ENCODE peak calls at places on chromosomes 7 and 10, in five cellular contexts. One of them, this sample, is unnamed.
A peak's percentile ranks its signal among the peaks of the same experiment; 100 is the strongest.

GRCh38 chr10:89062861-89063260 is 72.3 kb downstream of the FAS start:
- DNase-seq in aorta: peak; percentile 83
- DNase-seq in kidney glomerular epithelial cell: no peak
- DNase-seq in AG04449: no peak
- DNase-seq in posterior vena cava: peak; percentile 83
- DNase-seq in this sample: no peak

GRCh38 chr7:23347682-23348180 is 48.6 kb downstream of the MALSU1 start:
- DNase-seq in AG04449: peak; percentile 60
- DNase-seq in posterior vena cava: no peak
- DNase-seq in aorta: no peak
- DNase-seq in kidney glomerular epithelial cell: peak; percentile 15
- DNase-seq in this sample: peak; percentile 88

GRCh38 chr7:78018541-78019456 is 220.2 kb downstream of the PHTF2 start:
- DNase-seq in aorta: no peak
- DNase-seq in kidney glomerular epithelial cell: peak; percentile 38
- DNase-seq in posterior vena cava: peak; percentile 84
- DNase-seq in AG04449: no peak
- DNase-seq in this sample: peak; percentile 51

GRCh38 chr7:12706900-12707536 is 19.6 kb downstream of the ARL4A start:
- DNase-seq in kidney glomerular epithelial cell: peak; percentile 19
- DNase-seq in posterior vena cava: no peak
- DNase-seq in AG04449: no peak
- DNase-seq in aorta: no peak
- DNase-seq in this sample: no peak

GRCh38 chr7:102431617-102432298 is 1.6 kb upstream of the ORAI2 start:
- DNase-seq in posterior vena cava: no peak
- DNase-seq in kidney glomerular epithelial cell: peak; percentile 75
- DNase-seq in aorta: no peak
- DNase-seq in AG04449: no peak
- DNase-seq in this sample: peak; percentile 86

GRCh38 chr10:99779335-99779734 is 3.1 kb upstream of the ABCC2 start:
- DNase-seq in AG04449: no peak
- DNase-seq in aorta: no peak
- DNase-seq in posterior vena cava: no peak
- DNase-seq in kidney glomerular epithelial cell: peak; percentile 59
- DNase-seq in this sample: peak; percentile 80

GRCh38 chr10:62540389-62540788 is 166.2 kb downstream of the ZNF365 start:
- DNase-seq in AG04449: no peak
- DNase-seq in aorta: no peak
- DNase-seq in posterior vena cava: no peak
- DNase-seq in kidney glomerular epithelial cell: no peak
- DNase-seq in this sample: no peak

GRCh38 chr7:128424936-128425335 is 15.2 kb upstream of the IMPDH1 start:
- DNase-seq in aorta: no peak
- DNase-seq in posterior vena cava: no peak
- DNase-seq in AG04449: no peak
- DNase-seq in kidney glomerular epithelial cell: no peak
- DNase-seq in this sample: no peak

GRCh38 chr7:142777318-142777717 is 6.5 kb downstream of the PRSS2 start:
- DNase-seq in aorta: no peak
- DNase-seq in AG04449: no peak
- DNase-seq in posterior vena cava: no peak
- DNase-seq in kidney glomerular epithelial cell: no peak
- DNase-seq in this sample: no peak

GRCh38 chr10:78578929-78579328 is 489.8 kb upstream of the ZMIZ1 start:
- DNase-seq in AG04449: no peak
- DNase-seq in kidney glomerular epithelial cell: no peak
- DNase-seq in posterior vena cava: no peak
- DNase-seq in aorta: no peak
- DNase-seq in this sample: no peak

GRCh38 chr7:141460781-141461715 is 90.2 kb upstream of the AGK start:
- DNase-seq in kidney glomerular epithelial cell: no peak
- DNase-seq in posterior vena cava: peak; percentile 40
- DNase-seq in AG04449: no peak
- DNase-seq in aorta: no peak
- DNase-seq in this sample: no peak

GRCh38 chr7:40839881-40840280 is 705.1 kb downstream of the SUGCT start:
- DNase-seq in kidney glomerular epithelial cell: peak; percentile 25
- DNase-seq in posterior vena cava: no peak
- DNase-seq in aorta: no peak
- DNase-seq in AG04449: no peak
- DNase-seq in this sample: peak; percentile 61

GRCh38 chr10:128519581-128519980 is 393.4 kb upstream of the MKI67 start:
- DNase-seq in posterior vena cava: no peak
- DNase-seq in AG04449: no peak
- DNase-seq in aorta: no peak
- DNase-seq in kidney glomerular epithelial cell: no peak
- DNase-seq in this sample: no peak

GRCh38 chr10:35781643-35782035 is 139.5 kb upstream of the FZD8 start:
- DNase-seq in kidney glomerular epithelial cell: no peak
- DNase-seq in posterior vena cava: no peak
- DNase-seq in aorta: no peak
- DNase-seq in AG04449: no peak
- DNase-seq in this sample: no peak

GRCh38 chr10:70232155-70232858 is 922 bp downstream of the PPA1 start:
- DNase-seq in AG04449: no peak
- DNase-seq in kidney glomerular epithelial cell: peak; percentile 46
- DNase-seq in aorta: no peak
- DNase-seq in posterior vena cava: no peak
- DNase-seq in this sample: peak; percentile 42

GRCh38 chr7:17521437-17521836 is 223.0 kb downstream of the AHR start:
- DNase-seq in kidney glomerular epithelial cell: peak; percentile 66
- DNase-seq in AG04449: no peak
- DNase-seq in aorta: no peak
- DNase-seq in posterior vena cava: no peak
- DNase-seq in this sample: peak; percentile 42

GRCh38 chr10:12780634-12781601 is 220.6 kb downstream of the CCDC3 start:
- DNase-seq in kidney glomerular epithelial cell: no peak
- DNase-seq in AG04449: no peak
- DNase-seq in posterior vena cava: no peak
- DNase-seq in aorta: no peak
- DNase-seq in this sample: no peak

GRCh38 chr10:6567203-6567703 is 12.8 kb downstream of the PRKCQ start:
- DNase-seq in AG04449: no peak
- DNase-seq in kidney glomerular epithelial cell: no peak
- DNase-seq in aorta: no peak
- DNase-seq in posterior vena cava: no peak
- DNase-seq in this sample: no peak

GRCh38 chr10:1159131-1160061 is 103.2 kb downstream of the WDR37 start:
- DNase-seq in posterior vena cava: peak; percentile 77
- DNase-seq in AG04449: no peak
- DNase-seq in aorta: no peak
- DNase-seq in kidney glomerular epithelial cell: no peak
- DNase-seq in this sample: no peak

GRCh38 chr7:43215061-43215460 is 102.6 kb downstream of the HECW1 start:
- DNase-seq in aorta: no peak
- DNase-seq in posterior vena cava: no peak
- DNase-seq in AG04449: no peak
- DNase-seq in kidney glomerular epithelial cell: no peak
- DNase-seq in this sample: no peak

GRCh38 chr10:16242859-16243613 is 193.8 kb upstream of the PTER start:
- DNase-seq in posterior vena cava: no peak
- DNase-seq in AG04449: no peak
- DNase-seq in aorta: no peak
- DNase-seq in kidney glomerular epithelial cell: no peak
- DNase-seq in this sample: no peak

GRCh38 chr7:101174322-101174854 is 5.7 kb downstream of the NAT16 start:
- DNase-seq in kidney glomerular epithelial cell: no peak
- DNase-seq in posterior vena cava: no peak
- DNase-seq in aorta: no peak
- DNase-seq in AG04449: no peak
- DNase-seq in this sample: no peak

GRCh38 chr10:103192089-103192450 is 1.0 kb downstream of the NT5C2 start:
- DNase-seq in posterior vena cava: no peak
- DNase-seq in kidney glomerular epithelial cell: no peak
- DNase-seq in AG04449: no peak
- DNase-seq in aorta: no peak
- DNase-seq in this sample: no peak

GRCh38 chr10:12509794-12510100 is 160.4 kb downstream of the CAMK1D start:
- DNase-seq in AG04449: no peak
- DNase-seq in posterior vena cava: no peak
- DNase-seq in kidney glomerular epithelial cell: no peak
- DNase-seq in aorta: no peak
- DNase-seq in this sample: no peak

GRCh38 chr10:121152033-121152432 is 300.9 kb downstream of the WDR11 start:
- DNase-seq in aorta: no peak
- DNase-seq in kidney glomerular epithelial cell: no peak
- DNase-seq in AG04449: no peak
- DNase-seq in posterior vena cava: no peak
- DNase-seq in this sample: no peak

GRCh38 chr10:113555751-113556150 is 2.9 kb downstream of the HABP2 start:
- DNase-seq in AG04449: no peak
- DNase-seq in kidney glomerular epithelial cell: no peak
- DNase-seq in posterior vena cava: no peak
- DNase-seq in aorta: no peak
- DNase-seq in this sample: no peak

GRCh38 chr7:300546-301290 is 10.7 kb downstream of the FOXL3 start:
- DNase-seq in posterior vena cava: peak; percentile 17
- DNase-seq in AG04449: no peak
- DNase-seq in kidney glomerular epithelial cell: no peak
- DNase-seq in aorta: peak; percentile 53
- DNase-seq in this sample: no peak

GRCh38 chr10:121536271-121536918 is 61.8 kb downstream of the FGFR2 start:
- DNase-seq in kidney glomerular epithelial cell: no peak
- DNase-seq in aorta: no peak
- DNase-seq in posterior vena cava: no peak
- DNase-seq in AG04449: no peak
- DNase-seq in this sample: no peak

GRCh38 chr10:93352638-93353383 is 129.3 kb downstream of the MYOF start:
- DNase-seq in kidney glomerular epithelial cell: peak; percentile 56
- DNase-seq in AG04449: no peak
- DNase-seq in aorta: no peak
- DNase-seq in posterior vena cava: no peak
- DNase-seq in this sample: peak; percentile 22

GRCh38 chr10:24034571-24034970 is 174.4 kb upstream of the KIAA1217 start:
- DNase-seq in aorta: no peak
- DNase-seq in posterior vena cava: no peak
- DNase-seq in kidney glomerular epithelial cell: no peak
- DNase-seq in AG04449: no peak
- DNase-seq in this sample: peak; percentile 3

GRCh38 chr10:12717981-12718707 is 283.4 kb downstream of the CCDC3 start:
- DNase-seq in aorta: no peak
- DNase-seq in AG04449: no peak
- DNase-seq in kidney glomerular epithelial cell: peak; percentile 10
- DNase-seq in posterior vena cava: no peak
- DNase-seq in this sample: no peak

GRCh38 chr7:144063710-144064109 is 5.9 kb upstream of the OR2A25 start:
- DNase-seq in aorta: no peak
- DNase-seq in posterior vena cava: no peak
- DNase-seq in kidney glomerular epithelial cell: no peak
- DNase-seq in AG04449: no peak
- DNase-seq in this sample: no peak

GRCh38 chr7:123003539-123004126 is 8.1 kb upstream of the TAS2R16 start:
- DNase-seq in AG04449: no peak
- DNase-seq in aorta: no peak
- DNase-seq in kidney glomerular epithelial cell: no peak
- DNase-seq in posterior vena cava: no peak
- DNase-seq in this sample: no peak

GRCh38 chr10:44801383-44802327 is 109.5 kb upstream of the TMEM72 start:
- DNase-seq in kidney glomerular epithelial cell: peak; percentile 92
- DNase-seq in posterior vena cava: peak; percentile 91
- DNase-seq in AG04449: peak; percentile 86
- DNase-seq in aorta: peak; percentile 90
- DNase-seq in this sample: peak; percentile 95

GRCh38 chr10:78263521-78263988 is 229.9 kb downstream of the RPS24 start:
- DNase-seq in aorta: no peak
- DNase-seq in posterior vena cava: peak; percentile 67
- DNase-seq in AG04449: peak; percentile 54
- DNase-seq in kidney glomerular epithelial cell: peak; percentile 53
- DNase-seq in this sample: peak; percentile 28

GRCh38 chr7:135111379-135111778 is 36.5 kb upstream of the TMEM140 start:
- DNase-seq in aorta: no peak
- DNase-seq in posterior vena cava: no peak
- DNase-seq in kidney glomerular epithelial cell: no peak
- DNase-seq in AG04449: no peak
- DNase-seq in this sample: no peak

GRCh38 chr7:133419036-133419435 is 166.2 kb downstream of the EXOC4 start:
- DNase-seq in AG04449: no peak
- DNase-seq in posterior vena cava: no peak
- DNase-seq in aorta: no peak
- DNase-seq in kidney glomerular epithelial cell: no peak
- DNase-seq in this sample: no peak

GRCh38 chr10:49737474-49738201 is 24.5 kb downstream of the OGDHL start:
- DNase-seq in aorta: no peak
- DNase-seq in posterior vena cava: no peak
- DNase-seq in AG04449: no peak
- DNase-seq in kidney glomerular epithelial cell: no peak
- DNase-seq in this sample: no peak

GRCh38 chr7:47266131-47266706 is 315.7 kb downstream of the TNS3 start:
- DNase-seq in kidney glomerular epithelial cell: peak; percentile 67
- DNase-seq in aorta: peak; percentile 86
- DNase-seq in AG04449: no peak
- DNase-seq in posterior vena cava: peak; percentile 78
- DNase-seq in this sample: peak; percentile 79

This sample was measured in Caki2.